ENCODE peak calls at places on chromosome 2, in six cellular contexts. J is iPS DF 6.9, R is cardiac muscle cell, Q is GM23338, M is neural progenitor cell, W is hepatocyte. A is an unnamed sample.

GRCh38 chr2:173193925-173194324 is 118.3 kb downstream of the MAP3K20 start:
- DNase-seq in M (peak; percentile 13), W (no peak), J (no peak), Q (peak; percentile 41), R (no peak), A (no peak)

GRCh38 chr2:72562451-72563153 is 263.2 kb downstream of the EXOC6B start:
- DNase-seq in M (peak; percentile 3), R (peak; percentile 58), J (no peak), W (no peak), Q (peak; percentile 50), A (no peak)

GRCh38 chr2:229410312-229410711 is 139.2 kb upstream of the PID1 start:
- DNase-seq in J (no peak), M (no peak), R (no peak), W (no peak), Q (no peak), A (no peak)

GRCh38 chr2:67237288-67237687 is 159.8 kb upstream of the ETAA1 start:
- DNase-seq in R (no peak), W (no peak), Q (peak; percentile 21), M (no peak), J (no peak), A (no peak)

GRCh38 chr2:46082531-46083485 is 214.4 kb upstream of the EPAS1 start:
- DNase-seq in W (no peak), Q (no peak), M (no peak), J (no peak), R (peak; percentile 99), A (no peak)

GRCh38 chr2:134845719-134846118 is 7.3 kb downstream of the ACMSD start:
- DNase-seq in J (no peak), Q (no peak), W (no peak), M (no peak), R (no peak), A (peak; percentile 89)

GRCh38 chr2:167491788-167492187 is 603.5 kb downstream of the XIRP2 start:
- DNase-seq in W (no peak), Q (no peak), J (no peak), R (no peak), M (no peak), A (no peak)

GRCh38 chr2:13230221-13230620 is 513.5 kb downstream of the TRIB2 start:
- DNase-seq in W (no peak), Q (no peak), J (no peak), M (no peak), R (no peak), A (no peak)

GRCh38 chr2:44134848-44135247 is 33.8 kb upstream of the PPM1B start:
- DNase-seq in W (no peak), R (no peak), J (no peak), M (no peak), Q (peak; percentile 21), A (no peak)

GRCh38 chr2:132797551-132797950 is 127.5 kb upstream of the LYPD1 start:
- DNase-seq in W (no peak), M (no peak), R (peak; percentile 4), Q (no peak), J (no peak), A (peak; percentile 48)

GRCh38 chr2:238881353-238882082 is 33.6 kb downstream of the TWIST2 start:
- DNase-seq in W (no peak), Q (no peak), M (no peak), J (no peak), R (no peak), A (no peak)

GRCh38 chr2:43226558-43226954 is at the start of gene ZFP36L2:
- DNase-seq in W (peak; percentile 99), Q (peak; percentile 91), J (no peak), M (peak; percentile 95), R (peak; percentile 98), A (no peak)

GRCh38 chr2:178279142-178279541 is 84.8 kb downstream of the OSBPL6 start:
- DNase-seq in M (peak; percentile 67), Q (peak; percentile 54), J (no peak), W (peak; percentile 20), R (peak; percentile 93), A (peak; percentile 84)

GRCh38 chr2:88764850-88765153 is 73.3 kb downstream of the RPIA start:
- DNase-seq in J (no peak), R (no peak), M (no peak), W (no peak), Q (peak; percentile 58), A (no peak)

GRCh38 chr2:62660582-62661262 is 44.8 kb upstream of the EHBP1 start:
- DNase-seq in M (no peak), Q (no peak), J (no peak), R (peak; percentile 90), W (no peak), A (peak; percentile 18)

GRCh38 chr2:240191001-240191400 is 50.5 kb upstream of the OTOS start:
- DNase-seq in R (no peak), Q (no peak), J (no peak), W (no peak), M (no peak), A (no peak)
- H3K27me3 ChIP-seq in R (no peaks in the 10 kb centered on the region), Q (no peaks in the 10 kb centered on the region), J (no peaks in the 10 kb centered on the region), W (no peaks in the 10 kb centered on the region), M (no peaks in the 10 kb centered on the region), A (peaks cover 12% of the 10 kb centered on the region)

GRCh38 chr2:118056165-118056534 is 32.1 kb upstream of the INSIG2 start:
- DNase-seq in W (no peak), R (no peak), Q (no peak), M (no peak), J (no peak), A (no peak)
- H3K4me3 ChIP-seq in W (no peak overlapping the region), R (no peak overlapping the region), Q (no peak overlapping the region), M (no peak overlapping the region), J (no peak overlapping the region), A (no peak overlapping the region)

GRCh38 chr2:95052301-95052700 is 26.8 kb downstream of the MAL start:
- DNase-seq in M (no peak), J (no peak), R (no peak), Q (no peak), W (no peak), A (peak; percentile 72)

GRCh38 chr2:95052804-95053535 is 27.5 kb downstream of the MAL start:
- DNase-seq in W (no peak), M (no peak), Q (no peak), R (no peak), J (no peak), A (no peak)

GRCh38 chr2:95050385-95051300 is 25.1 kb downstream of the MAL start:
- DNase-seq in Q (no peak), W (no peak), R (peak; percentile 11), J (no peak), M (no peak), A (no peak)

GRCh38 chr2:95049961-95050360 is 24.5 kb downstream of the MAL start:
- DNase-seq in Q (no peak), J (no peak), W (no peak), R (no peak), M (no peak), A (no peak)

DNA sequence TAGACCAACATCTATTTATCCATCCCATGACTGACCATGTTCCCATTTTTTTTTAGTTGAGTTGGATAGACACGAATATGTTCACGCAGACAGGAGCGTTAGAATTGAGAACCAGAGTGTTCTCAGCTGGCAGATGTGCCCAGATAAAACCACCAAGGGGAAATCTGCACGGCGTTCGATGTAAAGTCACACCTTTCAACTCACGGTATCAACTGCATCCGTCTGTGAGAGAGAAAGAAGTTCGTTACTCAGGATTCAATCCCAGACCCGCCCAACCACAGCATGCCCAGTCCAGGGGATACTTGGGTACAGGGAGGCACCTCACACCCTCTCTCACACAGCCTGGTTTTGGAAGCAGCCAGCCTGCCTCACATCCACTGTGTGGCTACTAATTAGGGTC is 26.1 kb downstream of the MAL start:
- DNase-seq in W (no peak), J (no peak), Q (no peak), M (no peak), R (no peak), A (no peak)
- H3K27me3 ChIP-seq in W (no peaks in the 10 kb centered on the region), J (no peaks in the 10 kb centered on the region), Q (no peaks in the 10 kb centered on the region), M (no peaks in the 10 kb centered on the region), R (peaks cover 17% of the 10 kb centered on the region), A (no peaks in the 10 kb centered on the region)

DNA sequence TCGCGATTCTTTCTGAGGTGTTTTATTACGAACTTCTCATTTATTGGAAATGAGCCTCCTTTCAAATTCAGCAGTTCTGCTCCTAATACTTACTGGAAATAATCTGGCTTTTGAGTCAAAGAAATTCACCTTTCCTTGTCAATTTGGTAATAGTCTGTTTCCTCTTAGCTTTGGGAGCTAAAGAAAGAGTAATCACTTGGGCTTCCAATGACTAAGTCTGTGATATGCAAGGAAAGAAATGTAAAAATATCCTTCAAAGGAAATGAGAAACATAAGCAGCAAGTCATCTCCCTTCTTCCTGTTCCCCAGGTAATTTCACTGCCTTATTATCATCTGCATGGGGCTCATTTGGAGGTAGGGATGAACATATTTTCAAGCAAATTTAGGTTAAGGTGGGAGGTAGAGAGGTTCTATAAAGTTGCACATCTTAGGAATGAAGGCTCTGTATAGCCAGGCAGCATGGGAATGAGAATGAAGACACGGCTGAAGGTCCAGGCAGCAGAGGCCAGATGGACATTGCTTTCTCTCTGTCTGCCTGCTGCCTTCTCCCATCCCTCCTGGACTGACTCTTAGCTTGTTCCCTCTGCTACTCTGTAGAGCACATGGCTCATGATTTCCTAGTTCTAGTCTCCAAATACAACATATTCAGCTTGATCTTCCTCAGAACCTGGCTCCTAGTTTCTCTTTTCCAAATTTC is 1.0 kb downstream of the SPP2 start:
- DNase-seq in Q (no peak), W (no peak), R (no peak), J (no peak), M (no peak), A (no peak)
- H3K4me3 ChIP-seq in Q (no peak overlapping the region), W (no peak overlapping the region), R (no peak overlapping the region), J (no peak overlapping the region), M (no peak overlapping the region), A (no peak overlapping the region)